ENCODE peak calls at places on chromosomes 12 and 14, in nine cellular contexts. T is GM03348; G is endothelial cell of umbilical vein; X is GM23248; J is neural crest cell; O is A549; Z is GM20000; U is activated CD8-positive, alpha-beta memory T cell treated with anti-CD3 and anti-CD28 coated beads, Interleukin-2, amount 50 U/mL, for 48 hours; S is EL. Q is an unnamed sample.

GRCh38 chr14:93892923-93893549 is 34.1 kb upstream of the FAM181A start:
- DNase-seq in T (peak), G (peak), X (peak), J (peak), O (peak), Z (peak), U (peak), S (peak), Q (peak)

GRCh38 chr12:77980782-77981181 is 150.1 kb downstream of the NAV3 start:
- DNase-seq in T (peak), G (peak), X (peak), J (no peak), O (no peak), Z (no peak), U (no peak), S (no peak), Q (no peak)

GRCh38 chr14:81311128-81311527 is 89.0 kb downstream of the STON2 start:
- DNase-seq in T (no peak), G (no peak), X (no peak), J (no peak), O (no peak), Z (no peak), U (no peak), S (no peak), Q (no peak)

GRCh38 chr14:21090940-21091663 is 7.4 kb downstream of the ZNF219 start:
- DNase-seq in T (peak), G (no peak), X (no peak), J (no peak), O (no peak), Z (no peak), U (no peak), S (no peak), Q (no peak)

GRCh38 chr12:3236345-3237153 is 159.4 kb downstream of the TSPAN9 start:
- DNase-seq in T (peak), G (peak), X (peak), J (no peak), O (peak), Z (no peak), U (no peak), S (peak), Q (no peak)

GRCh38 chr14:34778744-34779143 is 64.4 kb upstream of the CFL2 start:
- DNase-seq in T (no peak), G (no peak), X (no peak), J (no peak), O (no peak), Z (no peak), U (no peak), S (no peak), Q (no peak)

GRCh38 chr12:33605776-33606175 is 166.2 kb upstream of the SYT10 start:
- DNase-seq in T (peak), G (no peak), X (peak), J (no peak), O (peak), Z (no peak), U (no peak), S (no peak), Q (no peak)

GRCh38 chr12:118377891-118378470 is 1.6 kb downstream of the SUDS3 start:
- DNase-seq in T (peak), G (peak), X (peak), J (peak), O (peak), Z (peak), U (peak), S (peak), Q (peak)

GRCh38 chr12:57001448-57001906 is 4.9 kb downstream of the ZBTB39 start:
- DNase-seq in T (peak), G (peak), X (peak), J (peak), O (peak), Z (peak), U (peak), S (peak), Q (peak)

GRCh38 chr12:111467862-111468245 is 62.1 kb downstream of the SH2B3 start:
- DNase-seq in T (peak), G (peak), X (peak), J (no peak), O (no peak), Z (no peak), U (no peak), S (peak), Q (no peak)

GRCh38 chr14:96681826-96682225 is 115.4 kb upstream of the VRK1 start:
- DNase-seq in T (no peak), G (no peak), X (peak), J (no peak), O (no peak), Z (no peak), U (no peak), S (peak), Q (no peak)

Q was measured in type B pancreatic cell.